ENCODE peak calls at places on chromosomes 11 and 22, in eight cellular contexts. B, A, S, G, N, R, C and Z are unnamed samples.

GRCh38 chr11:70854891-70855556 is 397.4 kb downstream of the SHANK2 start:
- DNase-seq in B (no peak), A (no peak), S (no peak), G (no peak), N (no peak), R (no peak), C (no peak), Z (no peak)

GRCh38 chr11:110531056-110531756 is 101.5 kb downstream of the FDX1 start:
- DNase-seq in B (no peak), A (no peak), S (no peak), G (no peak), N (no peak), R (no peak), C (no peak), Z (no peak)

GRCh38 chr11:131305005-131305404 is 65.4 kb upstream of the NTM start:
- DNase-seq in B (no peak), A (no peak), S (no peak), G (no peak), N (no peak), R (no peak), C (no peak), Z (no peak)

GRCh38 chr11:2551131-2551530 is 106.3 kb downstream of the KCNQ1 start:
- DNase-seq in B (no peak), A (no peak), S (no peak), G (no peak), N (no peak), R (no peak), C (no peak), Z (no peak)

GRCh38 chr11:2432171-2432621 is 12.1 kb downstream of the TRPM5 start:
- DNase-seq in B (no peak), A (no peak), S (no peak), G (no peak), N (no peak), R (no peak), C (no peak), Z (no peak)

GRCh38 chr22:39598017-39598965 is 27.7 kb downstream of the CACNA1I start:
- DNase-seq in B (peak; percentile 72), A (peak; percentile 62), S (peak; percentile 90), G (peak; percentile 64), N (peak; percentile 80), R (peak; percentile 12), C (no peak), Z (no peak)

GRCh38 chr11:72037554-72038311 is 39.0 kb downstream of the IL18BP start:
- DNase-seq in B (no peak), A (no peak), S (no peak), G (no peak), N (no peak), R (no peak), C (no peak), Z (no peak)

GRCh38 chr11:77266766-77267165 is 34.7 kb downstream of the GDPD4 start:
- DNase-seq in B (no peak), A (no peak), S (no peak), G (no peak), N (no peak), R (no peak), C (no peak), Z (no peak)

GRCh38 chr11:125132586-125132985 is 21.2 kb upstream of the TMEM218 start:
- DNase-seq in B (no peak), A (no peak), S (no peak), G (no peak), N (no peak), R (no peak), C (no peak), Z (no peak)

GRCh38 chr11:120500414-120500936 is 11.1 kb upstream of the GRIK4 start:
- DNase-seq in B (no peak), A (no peak), S (no peak), G (no peak), N (no peak), R (no peak), C (no peak), Z (no peak)